ENCODE peak calls at places on chromosomes 4 and X, in five cellular contexts. One of them, this sample, is unnamed.

GRCh38 chr4:23889814-23890269 is at the start of gene PPARGC1A:
- DNase-seq in stimulated activated CD8-positive, alpha-beta memory T cell treated with anti-CD3 and anti-CD28 coated beads, Interleukin-7, amount 100 ng/mL, for 1 hour: no peak
- DNase-seq in A549: no peak
- DNase-seq in EL: peak; percentile 6
- DNase-seq in HEK293T: peak; percentile 50
- DNase-seq in this sample: peak; percentile 93

GRCh38 chr4:135838889-135839288 is 1637.3 kb upstream of the PABPC4L start:
- DNase-seq in stimulated activated CD8-positive, alpha-beta memory T cell treated with anti-CD3 and anti-CD28 coated beads, Interleukin-7, amount 100 ng/mL, for 1 hour: no peak
- DNase-seq in HEK293T: peak; percentile 12
- DNase-seq in EL: peak; percentile 32
- DNase-seq in A549: peak; percentile 77
- DNase-seq in this sample: peak; percentile 76

GRCh38 chr4:140037353-140038030 is 116.5 kb downstream of the MAML3 start:
- DNase-seq in HEK293T: no peak
- DNase-seq in EL: peak; percentile 78
- DNase-seq in stimulated activated CD8-positive, alpha-beta memory T cell treated with anti-CD3 and anti-CD28 coated beads, Interleukin-7, amount 100 ng/mL, for 1 hour: no peak
- DNase-seq in A549: peak; percentile 93
- DNase-seq in this sample: peak; percentile 96

GRCh38 chrX:135308345-135308855 is 880 bp upstream of the ETDC start:
- DNase-seq in A549: no peak
- DNase-seq in HEK293T: no peak
- DNase-seq in stimulated activated CD8-positive, alpha-beta memory T cell treated with anti-CD3 and anti-CD28 coated beads, Interleukin-7, amount 100 ng/mL, for 1 hour: no peak
- DNase-seq in EL: no peak
- DNase-seq in this sample: no peak

GRCh38 chr4:188887905-188888304 is 748.7 kb downstream of the TRIML1 start:
- DNase-seq in EL: no peak
- DNase-seq in A549: no peak
- DNase-seq in HEK293T: no peak
- DNase-seq in stimulated activated CD8-positive, alpha-beta memory T cell treated with anti-CD3 and anti-CD28 coated beads, Interleukin-7, amount 100 ng/mL, for 1 hour: no peak
- DNase-seq in this sample: no peak

GRCh38 chrX:56268888-56269287 is 36.7 kb downstream of the KLF8 start:
- DNase-seq in EL: no peak
- DNase-seq in A549: no peak
- DNase-seq in HEK293T: no peak
- DNase-seq in stimulated activated CD8-positive, alpha-beta memory T cell treated with anti-CD3 and anti-CD28 coated beads, Interleukin-7, amount 100 ng/mL, for 1 hour: no peak
- DNase-seq in this sample: no peak

GRCh38 chr4:125726121-125726520 is 411.4 kb downstream of the FAT4 start:
- DNase-seq in EL: no peak
- DNase-seq in stimulated activated CD8-positive, alpha-beta memory T cell treated with anti-CD3 and anti-CD28 coated beads, Interleukin-7, amount 100 ng/mL, for 1 hour: no peak
- DNase-seq in A549: no peak
- DNase-seq in HEK293T: no peak
- DNase-seq in this sample: no peak

GRCh38 chr4:163107754-163108153 is 58.9 kb downstream of the NAF1 start:
- DNase-seq in stimulated activated CD8-positive, alpha-beta memory T cell treated with anti-CD3 and anti-CD28 coated beads, Interleukin-7, amount 100 ng/mL, for 1 hour: no peak
- DNase-seq in HEK293T: no peak
- DNase-seq in A549: peak; percentile 2
- DNase-seq in EL: peak; percentile 21
- DNase-seq in this sample: peak; percentile 15

GRCh38 chr4:180380733-180381132 is 1862.5 kb upstream of the TENM3 start:
- DNase-seq in EL: no peak
- DNase-seq in stimulated activated CD8-positive, alpha-beta memory T cell treated with anti-CD3 and anti-CD28 coated beads, Interleukin-7, amount 100 ng/mL, for 1 hour: no peak
- DNase-seq in HEK293T: no peak
- DNase-seq in A549: peak; percentile 18
- DNase-seq in this sample: peak; percentile 60

GRCh38 chrX:103524747-103525146 is 5.5 kb upstream of the RAB40A start:
- DNase-seq in stimulated activated CD8-positive, alpha-beta memory T cell treated with anti-CD3 and anti-CD28 coated beads, Interleukin-7, amount 100 ng/mL, for 1 hour: no peak
- DNase-seq in HEK293T: no peak
- DNase-seq in A549: no peak
- DNase-seq in EL: no peak
- DNase-seq in this sample: no peak